ENCODE peak calls at places on chromosome 6, in four cellular contexts. V, D, W and K are unnamed samples.

GRCh38 chr6:41622210-41622990 is 15.9 kb upstream of the MDFI start:
- DNase-seq in V (no peak), W (no peak), D (no peak), K (no peak)

GRCh38 chr6:52994031-52994788 is 874 bp downstream of the GSTA4 start:
- DNase-seq in W (peak; percentile 47), D (peak; percentile 53), V (peak; percentile 16), K (no peak)

GRCh38 chr6:151610336-151610735 is 116.5 kb downstream of the CCDC170 start:
- DNase-seq in W (no peak), V (no peak), D (no peak), K (no peak)

GRCh38 chr6:33896391-33897192 is 92.8 kb upstream of the MLN start:
- DNase-seq in V (no peak), D (peak; percentile 30), W (no peak), K (no peak)

GRCh38 chr6:82954937-82955577 is 110.6 kb downstream of the UBE3D start:
- DNase-seq in V (peak; percentile 54), D (no peak), W (no peak), K (peak; percentile 11)

GRCh38 chr6:167652701-167653095 is 174.0 kb upstream of the AFDN start:
- DNase-seq in D (no peak), V (no peak), W (no peak), K (no peak)

GRCh38 chr6:82268301-82268846 is 20.8 kb upstream of the IBTK start:
- DNase-seq in D (no peak), V (no peak), W (no peak), K (no peak)

GRCh38 chr6:113530769-113531168 is 326.4 kb upstream of the MARCKS start:
- DNase-seq in W (no peak), D (no peak), V (peak; percentile 79), K (no peak)

GRCh38 chr6:112114577-112115223 is 27.3 kb downstream of the FAM229B start:
- DNase-seq in D (no peak), W (no peak), V (no peak), K (no peak)

GRCh38 chr6:121305957-121306607 is 28.2 kb downstream of the TBC1D32 start:
- DNase-seq in D (no peak), V (no peak), W (peak; percentile 50), K (peak; percentile 3)

GRCh38 chr6:113824411-113824810 is 32.7 kb upstream of the MARCKS start:
- DNase-seq in V (no peak), D (no peak), W (no peak), K (no peak)

GRCh38 chr6:24827162-24827561 is 28.4 kb upstream of the ARMH2 start:
- DNase-seq in V (no peak), W (peak; percentile 10), D (no peak), K (no peak)

GRCh38 chr6:148530976-148531375 is 188.3 kb downstream of the SASH1 start:
- DNase-seq in V (no peak), D (no peak), W (no peak), K (no peak)

GRCh38 chr6:101613556-101613955 is 220.0 kb downstream of the GRIK2 start:
- DNase-seq in W (no peak), V (no peak), D (no peak), K (no peak)

GRCh38 chr6:143224516-143224915 is 163.8 kb downstream of the AIG1 start:
- DNase-seq in D (no peak), V (no peak), W (no peak), K (no peak)

GRCh38 chr6:97114645-97115044 is 168.4 kb downstream of the MMS22L start:
- DNase-seq in V (no peak), D (no peak), W (no peak), K (no peak)

GRCh38 chr6:17705778-17706579 is 746 bp downstream of the NUP153 start:
- DNase-seq in V (peak; percentile 33), D (peak; percentile 80), W (peak; percentile 86), K (peak; percentile 91)

GRCh38 chr6:125519367-125519766 is 217.6 kb upstream of the HDDC2 start:
- DNase-seq in D (no peak), V (no peak), W (no peak), K (no peak)

GRCh38 chr6:106325336-106326178 is at the start of gene ATG5:
- DNase-seq in D (peak; percentile 100), V (peak; percentile 100), W (peak; percentile 96), K (peak; percentile 100)

GRCh38 chr6:112018619-112019416 is 35.1 kb upstream of the CCN6 start:
- DNase-seq in V (peak; percentile 42), D (peak; percentile 70), W (no peak), K (no peak)

GRCh38 chr6:137863126-137863996 is 3.7 kb upstream of the TNFAIP3 start:
- DNase-seq in V (no peak), W (no peak), D (no peak), K (no peak)

GRCh38 chr6:27679968-27680694 is 207.2 kb upstream of the ZNF184 start:
- DNase-seq in D (no peak), W (peak; percentile 62), V (no peak), K (no peak)

GRCh38 chr6:27678449-27678848 is 205.5 kb upstream of the ZNF184 start:
- DNase-seq in V (no peak), W (no peak), D (no peak), K (no peak)

GRCh38 chr6:27674882-27675281 is 202.0 kb upstream of the ZNF184 start:
- DNase-seq in W (no peak), V (no peak), D (no peak), K (no peak)

GRCh38 chr6:27684264-27685211 is 211.6 kb upstream of the ZNF184 start:
- DNase-seq in D (no peak), W (peak; percentile 84), V (peak; percentile 94), K (peak; percentile 79)

GRCh38 chr6:27679308-27679967 is 206.5 kb upstream of the ZNF184 start:
- DNase-seq in D (no peak), W (peak; percentile 73), V (no peak), K (no peak)
- H3K4me3 ChIP-seq in D (no peak overlapping the region), W (peak overlapping the region; percentile 60), V (peak overlapping the region; percentile 29), K (peak overlapping the region; percentile 19)

GRCh38 chr6:98836962-98837944 is 2.9 kb downstream of the POU3F2 start:
- DNase-seq in D (no peak), V (no peak), W (no peak), K (no peak)

GRCh38 chr6:98833101-98834059 is 994 bp upstream of the POU3F2 start:
- DNase-seq in D (no peak), V (no peak), W (peak; percentile 77), K (peak; percentile 54)

GRCh38 chr6:98836025-98836961 is 1.9 kb downstream of the POU3F2 start:
- DNase-seq in W (peak; percentile 76), V (no peak), D (no peak), K (no peak)

GRCh38 chr6:98834060-98835031 is at the start of gene POU3F2:
- DNase-seq in D (no peak), W (peak; percentile 99), V (peak; percentile 41), K (peak; percentile 79)

DNA sequence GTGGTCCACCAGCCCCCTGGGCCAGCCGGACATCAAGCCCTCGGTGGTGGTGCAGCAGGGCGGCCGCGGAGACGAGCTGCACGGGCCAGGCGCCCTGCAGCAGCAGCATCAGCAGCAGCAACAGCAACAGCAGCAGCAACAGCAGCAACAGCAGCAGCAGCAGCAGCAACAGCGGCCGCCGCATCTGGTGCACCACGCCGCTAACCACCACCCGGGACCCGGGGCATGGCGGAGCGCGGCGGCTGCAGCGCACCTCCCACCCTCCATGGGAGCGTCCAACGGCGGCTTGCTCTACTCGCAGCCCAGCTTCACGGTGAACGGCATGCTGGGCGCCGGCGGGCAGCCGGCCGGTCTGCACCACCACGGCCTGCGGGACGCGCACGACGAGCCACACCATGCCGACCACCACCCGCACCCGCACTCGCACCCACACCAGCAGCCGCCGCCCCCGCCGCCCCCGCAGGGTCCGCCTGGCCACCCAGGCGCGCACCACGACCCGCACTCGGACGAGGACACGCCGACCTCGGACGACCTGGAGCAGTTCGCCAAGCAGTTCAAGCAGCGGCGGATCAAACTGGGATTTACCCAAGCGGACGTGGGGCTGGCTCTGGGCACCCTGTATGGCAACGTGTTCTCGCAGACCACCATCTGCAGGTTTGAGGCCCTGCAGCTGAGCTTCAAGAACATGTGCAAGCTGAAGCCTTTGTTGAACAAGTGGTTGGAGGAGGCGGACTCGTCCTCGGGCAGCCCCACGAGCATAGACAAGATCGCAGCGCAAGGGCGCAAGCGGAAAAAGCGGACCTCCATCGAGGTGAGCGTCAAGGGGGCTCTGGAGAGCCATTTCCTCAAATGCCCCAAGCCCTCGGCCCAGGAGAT is 1.0 kb downstream of the POU3F2 start:
- DNase-seq in V (no peak), W (peak; percentile 69), D (no peak), K (no peak)
- H3K4me3 ChIP-seq in V (peak overlapping the region; percentile 53), W (peak overlapping the region; percentile 56), D (peak overlapping the region; percentile 40), K (no peak overlapping the region)

GRCh38 chr6:122323361-122323760 is 76.1 kb upstream of the HSF2 start:
- DNase-seq in W (no peak), D (no peak), V (peak; percentile 1), K (no peak)

GRCh38 chr6:122322824-122323223 is 76.6 kb upstream of the HSF2 start:
- DNase-seq in D (no peak), V (peak; percentile 34), W (no peak), K (no peak)
- H3K4me3 ChIP-seq in D (peak overlapping the region; percentile 47), V (peak overlapping the region; percentile 44), W (no peak overlapping the region), K (peak overlapping the region; percentile 28)

DNA sequence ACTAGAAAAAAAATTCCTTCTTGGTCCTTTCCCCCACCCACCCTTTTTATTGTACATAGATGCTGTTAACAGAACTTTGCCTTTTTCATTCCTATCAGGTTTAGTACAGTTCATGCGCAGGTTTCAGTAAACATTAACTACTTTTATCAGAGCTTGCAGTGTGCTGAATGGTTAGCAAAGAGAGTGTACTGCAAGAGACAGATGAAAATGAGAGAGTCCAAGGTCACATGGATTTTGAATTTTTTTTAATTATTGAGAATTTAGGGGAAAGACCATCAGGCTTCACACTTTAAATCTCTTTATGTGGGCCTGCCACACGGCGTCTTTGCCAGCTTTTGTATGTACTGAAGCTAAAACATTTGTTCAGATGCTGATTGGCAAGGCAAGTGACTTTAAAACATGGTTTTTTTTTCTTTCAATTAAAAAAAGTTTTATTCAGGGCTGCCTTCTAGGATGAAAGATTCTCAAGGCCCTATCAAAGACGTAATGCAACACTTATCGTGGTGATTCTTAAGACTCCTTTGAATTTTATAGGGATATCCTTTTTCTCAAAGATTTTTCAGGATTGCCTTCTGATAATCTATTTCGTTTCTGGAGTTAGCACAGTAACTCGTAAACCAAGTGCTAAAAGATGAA is 32.2 kb downstream of the RREB1 start:
- DNase-seq in D (no peak), W (no peak), V (no peak), K (no peak)
- H3K4me3 ChIP-seq in D (peak overlapping the region; percentile 83), W (no peak overlapping the region), V (no peak overlapping the region), K (no peak overlapping the region)